ENCODE peak calls at places on chromosomes 13 and 19, in nine cellular contexts. B is lower lobe of right lung, U is GM23338, C is esophagus squamous epithelium, Q is left ventricle myocardium inferior, P is ascending aorta, F is neural progenitor cell, V is left lung, H is mucosa of descending colon. W is an unnamed sample. For H3K4me1, the result is how much of the 10 kb centered on the place peaks cover.

GRCh38 chr19:8396185-8396562 is 6.0 kb downstream of the RAB11B start:
- DNase-seq in B (no peak), U (no peak), C (no peak), Q (no peak), P (no peak), F (no peak), V (no peak), H (no peak), W (no peak)

GRCh38 chr19:1922803-1923202 is 17.6 kb downstream of the ADAT3 start:
- DNase-seq in B (no peak), U (no peak), C (no peak), Q (no peak), P (no peak), F (no peak), V (no peak), H (no peak), W (no peak)

GRCh38 chr19:47240996-47241918 is 10.3 kb upstream of the BBC3 start:
- DNase-seq in B (peak), U (peak), C (no peak), Q (peak), P (no peak), F (peak), V (peak), H (peak), W (peak)

GRCh38 chr19:28519950-28520861 is 692.7 kb downstream of the UQCRFS1 start:
- DNase-seq in B (no peak), U (no peak), C (no peak), Q (no peak), P (no peak), F (peak), V (no peak), H (no peak), W (no peak)

GRCh38 chr13:101626925-101627555 is 174.6 kb downstream of the ITGBL1 start:
- DNase-seq in B (no peak), U (no peak), C (no peak), Q (no peak), P (no peak), F (no peak), V (no peak), H (peak), W (no peak)

GRCh38 chr19:32287811-32288227 is 57.6 kb upstream of the ZNF507 start:
- DNase-seq in B (peak), U (peak), C (no peak), Q (peak), P (no peak), F (peak), V (peak), H (peak), W (peak)

GRCh38 chr13:95146486-95146885 is 154.8 kb downstream of the ABCC4 start:
- DNase-seq in B (no peak), U (no peak), C (no peak), Q (no peak), P (no peak), F (no peak), V (no peak), H (no peak), W (no peak)

GRCh38 chr13:44331912-44332840 is 41.4 kb upstream of the SERP2 start:
- DNase-seq in B (no peak), U (no peak), C (no peak), Q (peak), P (peak), F (peak), V (peak), H (peak), W (no peak)

GRCh38 chr19:10316229-10317044 is 622 bp upstream of the FDX2 start:
- DNase-seq in B (no peak), U (no peak), C (no peak), Q (no peak), P (no peak), F (no peak), V (no peak), H (no peak), W (no peak)
- H3K4me3 ChIP-seq in B (peak), U (peak), C (no peak), Q (peak), P (no peak), F (peak), V (peak), H (no peak), W (peak)

GRCh38 chr19:40023969-40024368 is 27.1 kb downstream of the ZNF546 start:
- DNase-seq in B (no peak), U (no peak), C (no peak), Q (no peak), P (no peak), F (no peak), V (no peak), H (no peak), W (no peak)

GRCh38 chr19:40025938-40026596 is 29.2 kb downstream of the ZNF546 start:
- DNase-seq in B (no peak), U (no peak), C (no peak), Q (no peak), P (no peak), F (no peak), V (no peak), H (no peak), W (no peak)

DNA sequence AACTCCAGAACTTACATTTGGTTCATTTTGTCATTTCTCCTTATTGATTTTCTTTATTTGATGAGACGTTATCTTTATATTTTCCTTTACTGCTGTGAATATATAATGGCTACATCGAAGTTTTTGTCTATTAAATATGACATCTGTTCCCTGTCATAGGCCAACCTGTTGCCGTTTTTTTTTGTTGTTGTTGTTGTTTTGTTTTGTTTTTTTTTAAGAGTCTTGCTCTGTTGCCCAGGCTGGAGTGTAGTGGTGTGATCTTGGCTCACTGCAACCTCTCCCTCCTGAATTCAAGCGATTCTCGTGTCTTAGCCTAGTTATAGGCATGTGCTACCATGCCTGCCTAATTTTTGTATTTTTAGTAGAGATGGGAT is 29.4 kb downstream of the ZNF780B start:
- DNase-seq in B (no peak), U (no peak), C (no peak), Q (no peak), P (no peak), F (no peak), V (no peak), H (no peak), W (no peak)
- H3K4me1 ChIP-seq in B (under half), U (under half), C (under half), Q (under half), P (under half), F (under half), V (under half), H (under half), W (under half)

DNA sequence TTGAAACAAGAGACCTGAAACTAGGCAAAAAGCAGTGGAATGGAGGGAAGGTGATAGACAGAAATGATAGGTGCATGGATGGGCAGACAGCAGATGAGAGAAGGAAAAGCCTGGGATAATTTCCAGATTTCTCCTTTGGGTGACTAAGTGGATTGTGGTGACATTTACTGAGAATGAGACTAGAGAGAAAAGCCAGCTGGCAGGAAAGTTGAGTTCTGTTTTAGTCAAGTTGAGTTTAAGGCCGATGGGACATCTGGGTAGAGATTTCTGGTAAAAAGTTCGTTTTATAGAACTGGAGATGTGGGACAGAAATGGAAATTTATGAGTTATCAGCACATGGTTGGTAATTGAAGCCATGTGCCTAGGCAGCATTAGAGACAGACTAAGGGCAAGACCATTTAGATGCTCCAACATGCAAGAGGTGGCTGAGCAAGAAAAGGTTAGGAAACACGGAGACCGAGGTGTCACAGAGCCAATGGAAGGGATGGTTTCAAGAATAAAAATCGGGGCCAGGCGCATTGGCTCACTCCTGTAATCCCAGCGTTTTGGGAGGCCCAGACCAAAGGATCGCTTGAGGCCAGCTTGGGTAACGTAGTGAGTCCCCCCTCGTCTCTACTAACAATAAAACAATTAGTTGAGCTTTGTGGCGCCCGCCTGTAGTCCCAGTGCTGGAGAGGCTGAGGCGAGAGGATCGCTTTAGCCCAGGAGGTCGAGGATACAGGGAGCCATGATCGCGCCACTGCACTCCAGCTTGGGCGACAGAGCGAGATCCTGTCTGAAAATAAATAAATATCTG is 9.6 kb upstream of the DGKH start:
- DNase-seq in B (peak), U (no peak), C (no peak), Q (no peak), P (no peak), F (peak), V (no peak), H (no peak), W (no peak)
- H3K4me3 ChIP-seq in B (peak), U (peak), C (no peak), Q (peak), P (peak), F (peak), V (peak), H (no peak), W (no peak)

GRCh38 chr13:42658019-42658418 is 84.1 kb downstream of the TNFSF11 start:
- DNase-seq in B (no peak), U (no peak), C (no peak), Q (no peak), P (no peak), F (no peak), V (no peak), H (no peak), W (no peak)
- H3K4me1 ChIP-seq in B (under half), U (under half), C (under half), Q (under half), P (under half), F (under half), V (under half), H (under half), W (under half)

GRCh38 chr13:79871594-79871993 is 390.6 kb downstream of the NDFIP2 start:
- DNase-seq in B (no peak), U (no peak), C (no peak), Q (no peak), P (no peak), F (no peak), V (no peak), H (no peak), W (no peak)
- H3K4me3 ChIP-seq in B (no peak), U (no peak), C (no peak), Q (no peak), P (no peak), F (no peak), V (no peak), H (no peak), W (no peak)

GRCh38 chr19:5600797-5601196 is 21.8 kb downstream of the SAFB2 start:
- DNase-seq in B (no peak), U (no peak), C (no peak), Q (no peak), P (no peak), F (no peak), V (no peak), H (no peak), W (no peak)
- H3K4me1 ChIP-seq in B (under half), U (under half), C (under half), Q (under half), P (under half), F (under half), V (under half), H (under half), W (under half)

GRCh38 chr13:99982021-99982740 is 597 bp downstream of the ZIC2 start:
- DNase-seq in B (no peak), U (peak), C (no peak), Q (no peak), P (no peak), F (peak), V (no peak), H (no peak), W (no peak)

GRCh38 chr13:99979453-99980200 is 2.0 kb upstream of the ZIC2 start:
- DNase-seq in B (no peak), U (peak), C (no peak), Q (no peak), P (no peak), F (peak), V (no peak), H (no peak), W (peak)

GRCh38 chr13:99982741-99983400 is 1.3 kb downstream of the ZIC2 start:
- DNase-seq in B (no peak), U (peak), C (no peak), Q (no peak), P (no peak), F (peak), V (no peak), H (no peak), W (no peak)

GRCh38 chr13:99980201-99981114 is 1.1 kb upstream of the ZIC2 start:
- DNase-seq in B (no peak), U (peak), C (no peak), Q (peak), P (no peak), F (peak), V (peak), H (peak), W (peak)

GRCh38 chr13:99981115-99982020 is at the start of gene ZIC2:
- DNase-seq in B (no peak), U (peak), C (no peak), Q (no peak), P (no peak), F (peak), V (no peak), H (no peak), W (no peak)
- H3K4me3 ChIP-seq in B (peak), U (peak), C (peak), Q (peak), P (peak), F (peak), V (peak), H (no peak), W (peak)

GRCh38 chr19:5966941-5967340 is 11.0 kb downstream of the RANBP3 start:
- DNase-seq in B (no peak), U (no peak), C (no peak), Q (no peak), P (no peak), F (no peak), V (no peak), H (no peak), W (no peak)

GRCh38 chr19:5967994-5968430 is 9.9 kb downstream of the RANBP3 start:
- DNase-seq in B (peak), U (peak), C (no peak), Q (peak), P (no peak), F (peak), V (peak), H (peak), W (no peak)

GRCh38 chr19:5969476-5969875 is 8.5 kb downstream of the RANBP3 start:
- DNase-seq in B (peak), U (no peak), C (no peak), Q (no peak), P (no peak), F (no peak), V (no peak), H (no peak), W (no peak)

GRCh38 chr19:5967571-5967970 is 10.4 kb downstream of the RANBP3 start:
- DNase-seq in B (peak), U (no peak), C (no peak), Q (no peak), P (no peak), F (no peak), V (no peak), H (no peak), W (no peak)

GRCh38 chr19:5968431-5969373 is 9.2 kb downstream of the RANBP3 start:
- DNase-seq in B (peak), U (peak), C (no peak), Q (no peak), P (no peak), F (no peak), V (peak), H (no peak), W (no peak)
- H3K4me1 ChIP-seq in B (half or more), U (under half), C (half or more), Q (half or more), P (under half), F (under half), V (under half), H (under half), W (half or more)

W was measured in upper lobe of right lung.